ENCODE peak calls at places on chromosomes 13 and 19, in eight cellular contexts. D is heart left ventricle, T is H9, I is cardiac muscle cell, W is IMR-90, F is endodermal cell, N is breast epithelium, L is GM23338. Y is an unnamed sample.

GRCh38 chr19:47109541-47110375 is 3.8 kb downstream of the ZC3H4 start:
- DNase-seq in D (no peak), T (no peak), I (peak; percentile 61), W (peak; percentile 49), F (peak; percentile 58), N (no peak), L (peak; percentile 52), Y (peak; percentile 51)

GRCh38 chr19:33406521-33407139 is 33.1 kb downstream of the CEBPG start:
- DNase-seq in D (peak; percentile 68), T (peak; percentile 89), I (peak; percentile 68), W (peak; percentile 39), F (peak; percentile 97), N (no peak), L (peak; percentile 83), Y (peak; percentile 75)

GRCh38 chr13:80118099-80118498 is 222.8 kb downstream of the SPRY2 start:
- DNase-seq in D (no peak), T (no peak), I (no peak), W (no peak), F (no peak), N (no peak), L (no peak), Y (no peak)

GRCh38 chr19:56253737-56254136 is 18.8 kb upstream of the EDDM13 start:
- DNase-seq in D (no peak), T (no peak), I (peak; percentile 75), W (peak; percentile 71), F (no peak), N (no peak), L (peak; percentile 46), Y (no peak)

GRCh38 chr13:98978280-98978679 is 416 bp upstream of the DOCK9 start:
- DNase-seq in D (no peak), T (no peak), I (peak; percentile 39), W (peak; percentile 90), F (no peak), N (no peak), L (no peak), Y (no peak)

GRCh38 chr13:48235100-48235813 is 2.3 kb downstream of the ITM2B start:
- DNase-seq in D (no peak), T (peak; percentile 55), I (peak; percentile 44), W (peak; percentile 25), F (peak; percentile 68), N (no peak), L (peak; percentile 65), Y (peak; percentile 28)

GRCh38 chr19:55165952-55166529 is 372 bp downstream of the DNAAF3 start:
- DNase-seq in D (peak; percentile 72), T (peak; percentile 93), I (peak; percentile 83), W (peak; percentile 56), F (peak; percentile 95), N (no peak), L (peak; percentile 98), Y (peak; percentile 65)

GRCh38 chr13:110363009-110363408 is 55.9 kb downstream of the COL4A2 start:
- DNase-seq in D (no peak), T (peak; percentile 64), I (no peak), W (no peak), F (peak; percentile 79), N (no peak), L (peak; percentile 64), Y (no peak)

GRCh38 chr13:102460806-102461205 is 59.0 kb upstream of the FGF14 start:
- DNase-seq in D (no peak), T (no peak), I (no peak), W (no peak), F (no peak), N (no peak), L (no peak), Y (no peak)

GRCh38 chr13:24727731-24728601 is 36.0 kb upstream of the RNF17 start:
- DNase-seq in D (peak; percentile 51), T (peak; percentile 81), I (peak; percentile 94), W (peak; percentile 84), F (peak; percentile 86), N (no peak), L (peak; percentile 90), Y (peak; percentile 76)

GRCh38 chr13:30128095-30128494 is 179.3 kb downstream of the KATNAL1 start:
- DNase-seq in D (no peak), T (no peak), I (peak; percentile 28), W (no peak), F (no peak), N (no peak), L (no peak), Y (no peak)

GRCh38 chr19:51311388-51312257 is at the start of gene IGLON5:
- DNase-seq in D (no peak), T (peak; percentile 71), I (no peak), W (no peak), F (peak; percentile 88), N (no peak), L (peak; percentile 70), Y (no peak)

GRCh38 chr19:676343-677105 is at the start of gene FSTL3:
- DNase-seq in D (no peak), T (no peak), I (peak; percentile 36), W (no peak), F (peak; percentile 52), N (no peak), L (no peak), Y (no peak)

GRCh38 chr13:77521595-77522367 is 13.7 kb upstream of the SCEL start:
- DNase-seq in D (no peak), T (peak; percentile 55), I (peak; percentile 46), W (no peak), F (peak; percentile 89), N (no peak), L (peak; percentile 65), Y (no peak)

GRCh38 chr19:53907690-53908089 is 1.4 kb upstream of the CACNG7 start:
- DNase-seq in D (no peak), T (no peak), I (no peak), W (no peak), F (no peak), N (no peak), L (no peak), Y (no peak)

GRCh38 chr13:106917673-106918652 is 350.0 kb upstream of the ARGLU1 start:
- DNase-seq in D (peak; percentile 82), T (peak; percentile 81), I (peak; percentile 84), W (peak; percentile 61), F (peak; percentile 94), N (peak; percentile 77), L (peak; percentile 85), Y (peak; percentile 28)
- TF ChIP-seq CTCF in D (peak; percentile 93), T (peak; percentile 98), I (peak; percentile 96), W (peak; percentile 94), F (peak; percentile 98), N (peak; percentile 90), L (peak; percentile 92), Y (peak; percentile 60)

GRCh38 chr19:41376998-41377365 is 649 bp downstream of the TMEM91 start:
- DNase-seq in D (no peak), T (no peak), I (no peak), W (no peak), F (no peak), N (no peak), L (no peak), Y (no peak)
- H3K27ac ChIP-seq in D (peak overlapping the region; percentile 66), T (no peak overlapping the region), I (no peak overlapping the region), W (no peak overlapping the region), F (no peak overlapping the region), N (peak overlapping the region; percentile 93), L (no peak overlapping the region), Y (no peak overlapping the region)

DNA sequence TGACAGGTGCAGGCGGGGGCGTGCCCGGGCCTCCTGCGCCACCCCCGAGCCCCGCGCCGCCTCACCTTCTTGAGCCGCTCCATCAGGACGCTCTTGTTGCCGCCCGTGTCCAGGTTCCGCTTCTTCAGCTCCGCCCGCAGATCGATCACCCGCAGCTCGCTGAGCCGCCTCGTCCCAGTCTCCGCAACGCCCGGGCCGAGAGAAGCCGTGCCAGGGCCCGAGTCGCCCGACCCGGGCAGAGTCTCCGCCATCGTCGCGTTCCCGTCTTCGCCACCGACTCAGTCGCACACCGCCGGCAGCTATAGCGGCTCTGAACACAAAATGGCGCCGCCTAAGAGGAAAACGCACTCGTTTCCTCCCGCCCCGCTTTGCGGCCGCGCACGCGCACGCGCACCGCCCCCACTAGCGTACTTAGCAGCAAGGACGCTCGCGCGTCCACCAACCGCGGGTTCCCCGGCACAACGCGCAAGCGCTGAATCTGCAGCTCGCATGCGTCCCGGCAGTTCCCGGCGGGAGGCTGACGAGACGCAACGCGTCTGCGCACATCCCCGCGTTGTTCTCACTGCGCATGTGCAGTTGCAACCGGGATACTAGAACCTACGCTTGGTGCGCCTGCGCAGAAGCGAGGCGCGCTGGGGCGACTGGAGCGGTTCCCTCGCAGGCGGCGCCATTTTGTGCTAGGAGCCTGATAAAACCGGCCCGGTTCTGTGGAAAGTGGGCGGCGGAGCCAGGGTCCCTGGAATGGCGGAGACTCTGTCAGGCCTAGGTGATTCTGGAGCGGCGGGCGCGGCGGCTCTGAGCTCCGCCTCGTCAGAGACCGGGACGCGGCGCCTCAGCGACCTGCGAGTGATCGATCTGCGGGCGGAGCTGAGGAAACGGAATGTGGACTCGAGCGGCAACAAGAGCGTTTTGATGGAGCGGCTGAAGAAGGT is at the start of the genes SAFB and SAFB2:
- DNase-seq in D (peak; percentile 99), T (peak; percentile 99), I (peak; percentile 100), W (peak; percentile 100), F (peak; percentile 99), N (peak; percentile 99), L (peak; percentile 99), Y (peak; percentile 100)
- H3K4me1 ChIP-seq in D (peaks cover 33% of the 10 kb centered on the region), T (no peaks in the 10 kb centered on the region), I (peaks cover 13% of the 10 kb centered on the region), W (peaks cover 18% of the 10 kb centered on the region), F (peaks cover 10% of the 10 kb centered on the region), N (no peaks in the 10 kb centered on the region), L (peaks cover 20% of the 10 kb centered on the region), Y (peaks cover 72% of the 10 kb centered on the region)

GRCh38 chr19:10431943-10432735 is 11.8 kb downstream of the PDE4A start:
- DNase-seq in D (peak; percentile 68), T (peak; percentile 69), I (peak; percentile 58), W (no peak), F (peak; percentile 85), N (no peak), L (peak; percentile 60), Y (peak; percentile 51)

GRCh38 chr19:10432736-10433130 is 12.4 kb downstream of the PDE4A start:
- DNase-seq in D (no peak), T (no peak), I (no peak), W (no peak), F (no peak), N (no peak), L (peak; percentile 27), Y (no peak)

GRCh38 chr19:10430505-10431253 is 10.3 kb downstream of the PDE4A start:
- DNase-seq in D (peak; percentile 68), T (no peak), I (peak; percentile 70), W (peak; percentile 37), F (peak; percentile 72), N (no peak), L (peak; percentile 41), Y (no peak)

GRCh38 chr19:10433131-10433536 is 12.8 kb downstream of the PDE4A start:
- DNase-seq in D (no peak), T (no peak), I (no peak), W (no peak), F (no peak), N (no peak), L (no peak), Y (no peak)

DNA sequence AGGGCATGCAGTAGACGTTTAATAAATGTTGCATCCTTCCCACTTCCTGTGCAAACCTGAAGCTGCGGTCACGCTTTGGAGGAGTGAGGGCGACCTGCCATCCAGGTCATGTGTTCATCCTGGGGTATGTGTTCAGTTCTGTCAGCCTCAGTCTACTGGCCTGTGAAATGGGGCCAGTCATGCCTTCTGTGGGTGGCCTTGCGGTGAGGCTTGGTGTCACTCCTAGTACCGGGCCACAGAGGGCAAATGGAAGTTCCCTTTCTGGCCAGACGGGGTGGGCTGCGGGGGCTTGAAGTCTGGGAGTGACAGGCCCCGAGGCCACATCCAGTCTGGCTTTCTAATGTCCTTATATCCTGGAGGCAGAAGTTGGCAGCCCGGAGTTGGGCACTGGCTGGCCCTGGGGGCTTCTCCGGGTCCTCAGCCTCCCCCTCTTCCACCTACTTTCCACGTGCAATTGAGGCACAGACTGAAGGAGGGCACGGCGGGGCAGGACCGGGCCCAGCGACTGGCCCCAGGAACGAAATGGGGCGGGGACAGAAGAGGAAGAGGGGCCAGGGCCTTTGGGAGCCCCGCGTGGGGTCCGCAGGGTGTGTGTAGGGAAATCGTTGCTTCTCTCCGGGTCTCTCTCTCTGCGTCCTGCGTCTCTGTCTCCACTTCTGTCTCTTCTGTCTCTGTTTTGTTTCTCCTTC is 11.1 kb downstream of the PDE4A start:
- DNase-seq in D (no peak), T (no peak), I (peak; percentile 36), W (no peak), F (peak; percentile 70), N (no peak), L (peak; percentile 49), Y (peak; percentile 26)
- TF ChIP-seq CTCF in D (no peak), T (peak; percentile 14), I (no peak), W (no peak), F (peak; percentile 28), N (no peak), L (no peak), Y (no peak)